ENCODE peak calls at places on chromosomes 11 and 22, in ten cellular contexts. One of them, this sample, is unnamed. For H3K4me1, the result is how much of the 10 kb centered on the place peaks cover.

GRCh38 chr11:44949160-44950035 is 1.3 kb downstream of the TP53I11 start:
- DNase-seq in BE2C: no peak
- DNase-seq in keratinocyte: no peak
- DNase-seq in upper lobe of right lung: peak
- DNase-seq in endothelial cell of umbilical vein: peak
- DNase-seq in cardiac muscle cell: peak
- DNase-seq in MM.1S: no peak
- DNase-seq in H1: peak
- DNase-seq in endodermal cell: peak
- DNase-seq in fibroblast of lung: peak
- DNase-seq in this sample: no peak

GRCh38 chr11:122656631-122657101 is 1.1 kb downstream of the UBASH3B start:
- DNase-seq in endothelial cell of umbilical vein: peak
- DNase-seq in cardiac muscle cell: no peak
- DNase-seq in upper lobe of right lung: peak
- DNase-seq in H1: no peak
- DNase-seq in endodermal cell: peak
- DNase-seq in keratinocyte: no peak
- DNase-seq in BE2C: no peak
- DNase-seq in fibroblast of lung: peak
- DNase-seq in MM.1S: peak
- DNase-seq in this sample: peak

GRCh38 chr11:114163231-114163631 is 103.7 kb downstream of the ZBTB16 start:
- DNase-seq in endothelial cell of umbilical vein: no peak
- DNase-seq in MM.1S: no peak
- DNase-seq in keratinocyte: peak
- DNase-seq in BE2C: no peak
- DNase-seq in endodermal cell: no peak
- DNase-seq in fibroblast of lung: no peak
- DNase-seq in upper lobe of right lung: no peak
- DNase-seq in H1: no peak
- DNase-seq in cardiac muscle cell: peak
- DNase-seq in this sample: peak

GRCh38 chr11:127627629-127628462 is 627.3 kb upstream of the KIRREL3 start:
- DNase-seq in MM.1S: no peak
- DNase-seq in endothelial cell of umbilical vein: no peak
- DNase-seq in BE2C: no peak
- DNase-seq in keratinocyte: no peak
- DNase-seq in H1: no peak
- DNase-seq in fibroblast of lung: no peak
- DNase-seq in upper lobe of right lung: no peak
- DNase-seq in cardiac muscle cell: no peak
- DNase-seq in endodermal cell: no peak
- DNase-seq in this sample: no peak

GRCh38 chr11:69524991-69525411 is 43.5 kb downstream of the LINC01488 start:
- DNase-seq in keratinocyte: no peak
- DNase-seq in fibroblast of lung: no peak
- DNase-seq in BE2C: no peak
- DNase-seq in upper lobe of right lung: peak
- DNase-seq in endothelial cell of umbilical vein: no peak
- DNase-seq in cardiac muscle cell: no peak
- DNase-seq in MM.1S: no peak
- DNase-seq in H1: no peak
- DNase-seq in endodermal cell: no peak
- DNase-seq in this sample: no peak

GRCh38 chr11:10933455-10934292 is 75.8 kb upstream of the ZBED5 start:
- DNase-seq in fibroblast of lung: peak
- DNase-seq in keratinocyte: peak
- DNase-seq in cardiac muscle cell: peak
- DNase-seq in endothelial cell of umbilical vein: peak
- DNase-seq in endodermal cell: peak
- DNase-seq in BE2C: peak
- DNase-seq in MM.1S: peak
- DNase-seq in H1: peak
- DNase-seq in upper lobe of right lung: peak
- DNase-seq in this sample: peak

GRCh38 chr11:26579683-26580082 is 7.6 kb upstream of the MUC15 start:
- DNase-seq in endodermal cell: no peak
- DNase-seq in H1: no peak
- DNase-seq in keratinocyte: no peak
- DNase-seq in endothelial cell of umbilical vein: no peak
- DNase-seq in cardiac muscle cell: no peak
- DNase-seq in upper lobe of right lung: no peak
- DNase-seq in MM.1S: no peak
- DNase-seq in fibroblast of lung: no peak
- DNase-seq in BE2C: no peak
- DNase-seq in this sample: no peak

GRCh38 chr11:79439430-79439892 is 1.4 kb downstream of the TENM4 start:
- DNase-seq in endothelial cell of umbilical vein: no peak
- DNase-seq in fibroblast of lung: peak
- DNase-seq in BE2C: no peak
- DNase-seq in endodermal cell: no peak
- DNase-seq in keratinocyte: no peak
- DNase-seq in cardiac muscle cell: peak
- DNase-seq in upper lobe of right lung: no peak
- DNase-seq in H1: no peak
- DNase-seq in MM.1S: peak
- DNase-seq in this sample: no peak

GRCh38 chr11:99352642-99353041 is 331.9 kb downstream of the CNTN5 start:
- DNase-seq in fibroblast of lung: no peak
- DNase-seq in BE2C: no peak
- DNase-seq in cardiac muscle cell: no peak
- DNase-seq in keratinocyte: no peak
- DNase-seq in endodermal cell: no peak
- DNase-seq in endothelial cell of umbilical vein: no peak
- DNase-seq in MM.1S: no peak
- DNase-seq in upper lobe of right lung: no peak
- DNase-seq in H1: no peak
- DNase-seq in this sample: no peak

DNA sequence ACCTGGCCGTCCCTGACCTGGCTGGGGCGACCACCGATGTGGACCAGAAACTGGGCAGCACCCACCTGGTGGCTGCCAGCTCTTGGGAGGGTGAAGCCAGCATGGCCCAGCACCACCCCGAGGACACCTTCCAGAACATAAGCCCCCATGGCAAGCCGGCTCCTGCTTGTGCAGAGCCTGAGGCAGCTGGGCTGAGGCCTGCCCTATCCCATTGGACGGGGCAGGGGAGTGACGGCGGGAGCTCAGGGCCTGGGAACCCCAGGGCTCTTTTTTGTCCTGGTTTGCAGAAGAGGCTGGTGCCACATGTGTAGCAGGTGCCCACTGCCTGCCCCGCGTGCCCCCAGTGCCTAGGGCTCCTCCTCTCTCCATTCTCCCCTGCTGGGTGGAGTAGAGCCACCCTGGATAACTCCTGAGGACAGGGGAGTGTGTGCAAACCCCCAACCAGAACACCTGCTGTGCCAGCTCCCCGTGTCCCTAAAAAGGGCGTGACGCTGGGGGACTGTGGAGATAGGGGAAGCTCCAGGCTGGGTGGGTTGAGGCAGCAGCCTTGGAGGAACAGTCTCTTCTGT is 12.0 kb downstream of the DUSP8 start:
- DNase-seq in endothelial cell of umbilical vein: no peak
- DNase-seq in endodermal cell: no peak
- DNase-seq in H1: no peak
- DNase-seq in cardiac muscle cell: no peak
- DNase-seq in upper lobe of right lung: peak
- DNase-seq in BE2C: no peak
- DNase-seq in MM.1S: no peak
- DNase-seq in fibroblast of lung: no peak
- DNase-seq in keratinocyte: no peak
- DNase-seq in this sample: no peak
- H3K4me1 ChIP-seq in endothelial cell of umbilical vein: under half
- H3K4me1 ChIP-seq in endodermal cell: under half
- H3K4me1 ChIP-seq in H1: under half
- H3K4me1 ChIP-seq in cardiac muscle cell: under half
- H3K4me1 ChIP-seq in upper lobe of right lung: under half
- H3K4me1 ChIP-seq in BE2C: under half
- H3K4me1 ChIP-seq in MM.1S: under half
- H3K4me1 ChIP-seq in fibroblast of lung: under half
- H3K4me1 ChIP-seq in keratinocyte: under half
- H3K4me1 ChIP-seq in this sample: half or more

DNA sequence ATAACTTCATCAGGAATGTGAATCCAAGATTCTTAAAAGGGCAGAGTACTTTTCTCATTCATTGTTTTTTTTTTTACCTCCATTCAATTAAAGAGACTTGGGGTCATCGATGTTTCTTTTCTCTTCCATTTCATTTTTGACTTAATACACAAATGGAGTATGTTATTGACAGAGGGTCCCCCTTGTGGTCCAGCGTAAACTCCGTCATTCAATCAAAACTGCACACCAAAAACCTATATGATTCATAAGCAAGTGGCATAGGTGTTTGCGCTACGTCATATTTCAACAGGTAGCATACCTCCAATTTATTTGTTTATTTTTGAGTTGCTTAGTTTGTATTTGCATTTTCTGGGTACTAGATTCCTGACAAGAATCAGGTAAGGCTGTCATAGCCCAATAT is 12.7 kb upstream of the FOLH1 start:
- DNase-seq in endodermal cell: no peak
- DNase-seq in endothelial cell of umbilical vein: no peak
- DNase-seq in MM.1S: no peak
- DNase-seq in fibroblast of lung: no peak
- DNase-seq in H1: no peak
- DNase-seq in BE2C: no peak
- DNase-seq in cardiac muscle cell: no peak
- DNase-seq in upper lobe of right lung: no peak
- DNase-seq in keratinocyte: no peak
- DNase-seq in this sample: no peak
- TF ChIP-seq CTCF in endodermal cell: peak
- TF ChIP-seq CTCF in endothelial cell of umbilical vein: no peak
- TF ChIP-seq CTCF in MM.1S: no peak
- TF ChIP-seq CTCF in fibroblast of lung: no peak
- TF ChIP-seq CTCF in H1: no peak
- TF ChIP-seq CTCF in BE2C: no peak
- TF ChIP-seq CTCF in cardiac muscle cell: no peak
- TF ChIP-seq CTCF in upper lobe of right lung: no peak
- TF ChIP-seq CTCF in keratinocyte: no peak
- TF ChIP-seq CTCF in this sample: no peak

GRCh38 chr22:49999901-50000586 is 12.5 kb downstream of the IL17REL start:
- DNase-seq in keratinocyte: no peak
- DNase-seq in MM.1S: no peak
- DNase-seq in BE2C: no peak
- DNase-seq in H1: peak
- DNase-seq in endodermal cell: peak
- DNase-seq in fibroblast of lung: no peak
- DNase-seq in upper lobe of right lung: peak
- DNase-seq in endothelial cell of umbilical vein: no peak
- DNase-seq in cardiac muscle cell: no peak
- DNase-seq in this sample: no peak

GRCh38 chr22:49998718-49999062 is 13.9 kb downstream of the IL17REL start:
- DNase-seq in upper lobe of right lung: peak
- DNase-seq in keratinocyte: no peak
- DNase-seq in cardiac muscle cell: no peak
- DNase-seq in fibroblast of lung: no peak
- DNase-seq in BE2C: no peak
- DNase-seq in MM.1S: no peak
- DNase-seq in H1: no peak
- DNase-seq in endodermal cell: no peak
- DNase-seq in endothelial cell of umbilical vein: no peak
- DNase-seq in this sample: no peak

GRCh38 chr22:50000587-50001387 is 11.8 kb downstream of the IL17REL start:
- DNase-seq in endothelial cell of umbilical vein: no peak
- DNase-seq in H1: no peak
- DNase-seq in keratinocyte: no peak
- DNase-seq in fibroblast of lung: no peak
- DNase-seq in upper lobe of right lung: peak
- DNase-seq in BE2C: no peak
- DNase-seq in cardiac muscle cell: no peak
- DNase-seq in MM.1S: no peak
- DNase-seq in endodermal cell: peak
- DNase-seq in this sample: no peak

GRCh38 chr22:49997932-49998717 is 14.4 kb downstream of the IL17REL start:
- DNase-seq in MM.1S: no peak
- DNase-seq in endothelial cell of umbilical vein: no peak
- DNase-seq in endodermal cell: peak
- DNase-seq in H1: no peak
- DNase-seq in keratinocyte: no peak
- DNase-seq in fibroblast of lung: no peak
- DNase-seq in upper lobe of right lung: peak
- DNase-seq in BE2C: peak
- DNase-seq in cardiac muscle cell: no peak
- DNase-seq in this sample: no peak

DNA sequence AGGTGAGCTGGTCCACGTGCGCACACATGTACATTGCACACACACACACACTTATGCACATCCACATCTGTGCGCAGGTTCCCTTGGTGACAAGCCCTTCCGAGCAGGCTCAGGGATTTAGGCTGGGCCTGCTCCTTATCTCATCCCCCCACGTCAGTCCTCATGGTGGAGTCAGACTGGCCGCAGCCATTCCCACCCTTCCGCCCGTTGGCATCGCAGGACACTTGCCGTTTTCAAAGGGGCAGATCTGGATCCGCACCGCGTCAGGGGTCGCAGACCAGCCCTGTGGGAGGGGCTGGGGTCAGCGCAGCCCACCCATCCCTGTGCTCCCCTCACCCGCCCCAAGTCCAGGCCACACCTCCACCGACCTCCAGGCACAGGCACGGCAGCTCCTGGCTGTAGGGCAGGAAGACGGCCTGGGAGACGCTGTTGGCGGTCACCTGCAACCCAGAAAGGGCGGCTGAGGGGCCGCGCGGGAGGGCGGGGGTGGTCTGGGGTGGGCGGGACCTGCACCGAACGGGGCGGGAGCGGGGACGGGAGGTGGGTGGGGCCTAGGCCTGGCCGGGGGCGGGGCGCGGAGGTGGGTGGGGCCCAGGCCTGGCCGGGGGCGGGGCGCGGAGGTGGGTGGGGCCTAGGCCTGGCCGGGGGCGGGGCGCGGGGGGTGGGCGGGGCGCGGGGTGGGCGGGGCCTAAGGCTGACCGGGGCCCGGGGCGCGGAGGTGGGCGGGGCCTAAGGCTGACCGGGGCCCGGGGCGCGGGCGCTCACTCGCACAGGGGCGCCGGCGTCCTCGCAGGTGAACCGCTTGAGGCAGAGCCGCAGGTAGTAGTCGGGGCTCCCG is 13.3 kb downstream of the IL17REL start:
- DNase-seq in H1: peak
- DNase-seq in endodermal cell: peak
- DNase-seq in upper lobe of right lung: peak
- DNase-seq in cardiac muscle cell: no peak
- DNase-seq in endothelial cell of umbilical vein: no peak
- DNase-seq in MM.1S: no peak
- DNase-seq in keratinocyte: no peak
- DNase-seq in fibroblast of lung: no peak
- DNase-seq in BE2C: peak
- DNase-seq in this sample: no peak
- H3K4me3 ChIP-seq in H1: peak
- H3K4me3 ChIP-seq in endodermal cell: peak
- H3K4me3 ChIP-seq in upper lobe of right lung: no peak
- H3K4me3 ChIP-seq in cardiac muscle cell: peak
- H3K4me3 ChIP-seq in endothelial cell of umbilical vein: peak
- H3K4me3 ChIP-seq in MM.1S: no peak
- H3K4me3 ChIP-seq in keratinocyte: no peak
- H3K4me3 ChIP-seq in fibroblast of lung: no peak
- H3K4me3 ChIP-seq in BE2C: no peak
- H3K4me3 ChIP-seq in this sample: peak

DNA sequence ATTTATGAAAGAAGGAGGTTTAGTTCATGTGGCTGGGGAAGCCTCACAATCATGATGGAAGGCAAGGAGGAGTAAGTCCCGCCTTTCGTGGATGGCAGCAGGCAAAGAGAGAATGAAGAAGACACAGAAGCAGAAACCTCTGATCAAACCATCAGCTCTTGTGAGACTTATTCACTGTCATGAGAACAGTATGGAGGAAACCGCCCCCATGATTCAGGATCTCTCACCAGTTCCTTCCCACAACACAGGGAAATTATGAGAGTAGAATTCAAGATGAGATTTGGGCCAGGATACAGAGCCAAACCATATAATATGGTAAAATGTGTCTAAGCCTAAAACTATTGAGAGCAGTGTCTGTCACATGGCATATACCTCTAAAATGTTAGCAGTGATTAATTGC is 503.8 kb upstream of the CCDC179 start:
- DNase-seq in H1: no peak
- DNase-seq in keratinocyte: no peak
- DNase-seq in BE2C: no peak
- DNase-seq in upper lobe of right lung: no peak
- DNase-seq in endothelial cell of umbilical vein: peak
- DNase-seq in endodermal cell: no peak
- DNase-seq in fibroblast of lung: no peak
- DNase-seq in cardiac muscle cell: no peak
- DNase-seq in MM.1S: no peak
- DNase-seq in this sample: no peak
- H3K4me1 ChIP-seq in H1: under half
- H3K4me1 ChIP-seq in keratinocyte: under half
- H3K4me1 ChIP-seq in BE2C: under half
- H3K4me1 ChIP-seq in upper lobe of right lung: under half
- H3K4me1 ChIP-seq in endothelial cell of umbilical vein: under half
- H3K4me1 ChIP-seq in endodermal cell: under half
- H3K4me1 ChIP-seq in fibroblast of lung: under half
- H3K4me1 ChIP-seq in cardiac muscle cell: under half
- H3K4me1 ChIP-seq in MM.1S: under half
- H3K4me1 ChIP-seq in this sample: under half

This sample was measured in stomach.